ENCODE peak calls at places on chromosomes 7 and 10, in nine cellular contexts. G, R, O, I, K, H, D, S and Y are unnamed samples.

GRCh38 chr10:68796609-68797008 is 30.7 kb upstream of the STOX1 start:
- DNase-seq in G (no peak), R (no peak), O (no peak), I (no peak), K (no peak), H (no peak), D (no peak), S (no peak), Y (no peak)

GRCh38 chr10:112517381-112517976 is 70.5 kb downstream of the VTI1A start:
- DNase-seq in G (no peak), R (no peak), O (no peak), I (no peak), K (no peak), H (no peak), D (no peak), S (no peak), Y (no peak)

GRCh38 chr10:132138133-132138532 is 48.6 kb upstream of the DPYSL4 start:
- DNase-seq in G (no peak), R (no peak), O (no peak), I (no peak), K (no peak), H (no peak), D (no peak), S (no peak), Y (no peak)

GRCh38 chr10:69100136-69100872 is 12.4 kb downstream of the SRGN start:
- DNase-seq in G (no peak), R (no peak), O (no peak), I (no peak), K (no peak), H (peak), D (peak), S (peak), Y (no peak)

GRCh38 chr7:28755255-28755654 is 202.9 kb downstream of the TRIL start:
- DNase-seq in G (no peak), R (no peak), O (no peak), I (no peak), K (no peak), H (no peak), D (peak), S (peak), Y (no peak)

GRCh38 chr10:5274795-5275194 is 78.2 kb downstream of the AKR1C4 start:
- DNase-seq in G (no peak), R (no peak), O (no peak), I (no peak), K (no peak), H (no peak), D (no peak), S (no peak), Y (no peak)

GRCh38 chr10:83433705-83434104 is 705.6 kb upstream of the GHITM start:
- DNase-seq in G (no peak), R (no peak), O (no peak), I (no peak), K (no peak), H (no peak), D (no peak), S (no peak), Y (no peak)

GRCh38 chr7:66514050-66514449 is 114.6 kb upstream of the KCTD7 start:
- DNase-seq in G (no peak), R (no peak), O (no peak), I (no peak), K (no peak), H (no peak), D (no peak), S (no peak), Y (no peak)

GRCh38 chr10:77894058-77894457 is 32.5 kb downstream of the DLG5 start:
- DNase-seq in G (no peak), R (no peak), O (no peak), I (no peak), K (no peak), H (no peak), D (no peak), S (no peak), Y (no peak)

GRCh38 chr7:465710-466400 is 53.8 kb downstream of the PDGFA start:
- DNase-seq in G (no peak), R (no peak), O (no peak), I (no peak), K (peak), H (no peak), D (no peak), S (no peak), Y (no peak)

GRCh38 chr7:131444683-131445082 is 111.7 kb downstream of the PODXL start:
- DNase-seq in G (no peak), R (no peak), O (no peak), I (no peak), K (no peak), H (no peak), D (no peak), S (no peak), Y (no peak)

GRCh38 chr10:34954142-34954541 is 136.0 kb downstream of the CUL2 start:
- DNase-seq in G (no peak), R (no peak), O (no peak), I (no peak), K (peak), H (no peak), D (no peak), S (no peak), Y (no peak)

GRCh38 chr10:48694371-48695030 is 9.8 kb downstream of the WDFY4 start:
- DNase-seq in G (no peak), R (no peak), O (no peak), I (no peak), K (no peak), H (no peak), D (no peak), S (no peak), Y (no peak)

GRCh38 chr7:39465055-39465929 is 100.9 kb upstream of the YAE1 start:
- DNase-seq in G (peak), R (peak), O (peak), I (peak), K (peak), H (peak), D (peak), S (peak), Y (no peak)

GRCh38 chr10:49744924-49745605 is 17.1 kb downstream of the OGDHL start:
- DNase-seq in G (no peak), R (no peak), O (no peak), I (no peak), K (no peak), H (peak), D (no peak), S (no peak), Y (peak)

GRCh38 chr10:71735709-71736569 is 16.4 kb upstream of the C10orf105 start:
- DNase-seq in G (no peak), R (peak), O (no peak), I (no peak), K (no peak), H (no peak), D (no peak), S (no peak), Y (no peak)

GRCh38 chr10:62818426-62819011 is 2.4 kb upstream of the EGR2 start:
- DNase-seq in G (no peak), R (peak), O (no peak), I (no peak), K (peak), H (peak), D (peak), S (no peak), Y (no peak)

GRCh38 chr10:14254368-14254767 is 76.4 kb downstream of the FRMD4A start:
- DNase-seq in G (no peak), R (no peak), O (no peak), I (no peak), K (no peak), H (no peak), D (no peak), S (peak), Y (no peak)

GRCh38 chr7:103447073-103447960 is 1.3 kb upstream of the SLC26A5 start:
- DNase-seq in G (peak), R (peak), O (peak), I (peak), K (peak), H (peak), D (peak), S (peak), Y (peak)

GRCh38 chr7:137943132-137943551 is 58.7 kb downstream of the CREB3L2 start:
- DNase-seq in G (no peak), R (no peak), O (no peak), I (no peak), K (no peak), H (peak), D (peak), S (peak), Y (no peak)

GRCh38 chr10:111093741-111094380 is 17.0 kb downstream of the ADRA2A start:
- DNase-seq in G (no peak), R (no peak), O (no peak), I (no peak), K (no peak), H (no peak), D (no peak), S (peak), Y (no peak)

GRCh38 chr7:140322759-140323158 is 75.6 kb downstream of the SLC37A3 start:
- DNase-seq in G (no peak), R (no peak), O (no peak), I (no peak), K (no peak), H (peak), D (no peak), S (no peak), Y (no peak)

GRCh38 chr7:18895456-18895855 is 222.0 kb downstream of the TWIST1 start:
- DNase-seq in G (no peak), R (no peak), O (no peak), I (peak), K (no peak), H (no peak), D (peak), S (peak), Y (no peak)

GRCh38 chr10:4383683-4384082 is 442.3 kb upstream of the AKR1E2 start:
- DNase-seq in G (no peak), R (no peak), O (no peak), I (no peak), K (no peak), H (no peak), D (peak), S (peak), Y (no peak)

GRCh38 chr10:125165584-125166340 is 5.4 kb upstream of the CTBP2 start:
- DNase-seq in G (no peak), R (no peak), O (no peak), I (no peak), K (no peak), H (no peak), D (no peak), S (no peak), Y (no peak)

GRCh38 chr7:114567416-114567815 is 152.8 kb downstream of the FOXP2 start:
- DNase-seq in G (peak), R (no peak), O (no peak), I (no peak), K (no peak), H (no peak), D (no peak), S (no peak), Y (no peak)

GRCh38 chr7:151010307-151011096 is 13.8 kb downstream of the ATG9B start:
- DNase-seq in G (no peak), R (no peak), O (no peak), I (no peak), K (no peak), H (peak), D (peak), S (peak), Y (no peak)

GRCh38 chr7:117092801-117093200 is 139.5 kb downstream of the ST7 start:
- DNase-seq in G (peak), R (no peak), O (no peak), I (no peak), K (no peak), H (no peak), D (no peak), S (no peak), Y (no peak)

GRCh38 chr7:5690931-5691461 is 90.5 kb downstream of the RNF216 start:
- DNase-seq in G (no peak), R (no peak), O (no peak), I (no peak), K (no peak), H (no peak), D (no peak), S (no peak), Y (no peak)

GRCh38 chr7:43694399-43694748 is 34.9 kb downstream of the COA1 start:
- DNase-seq in G (peak), R (no peak), O (no peak), I (no peak), K (no peak), H (no peak), D (peak), S (peak), Y (no peak)

GRCh38 chr7:45421096-45421495 is 153.1 kb upstream of the ADCY1 start:
- DNase-seq in G (no peak), R (no peak), O (no peak), I (no peak), K (no peak), H (no peak), D (peak), S (peak), Y (no peak)